ENCODE peak calls at places on chromosome 20, in four cellular contexts. One of them, this sample, is unnamed.

GRCh38 chr20:562232-562897 is 18.8 kb upstream of the CSNK2A1 start:
- DNase-seq in spleen: no peak
- DNase-seq in AG10803: no peak
- DNase-seq in BE2C: no peak
- DNase-seq in this sample: no peak

GRCh38 chr20:1811621-1812498 is 83.3 kb upstream of the SIRPA start:
- DNase-seq in AG10803: peak
- DNase-seq in spleen: no peak
- DNase-seq in BE2C: no peak
- DNase-seq in this sample: no peak

GRCh38 chr20:48758206-48758820 is 69.5 kb downstream of the PREX1 start:
- DNase-seq in spleen: peak
- DNase-seq in AG10803: no peak
- DNase-seq in BE2C: no peak
- DNase-seq in this sample: no peak

GRCh38 chr20:48636301-48636700 is 191.5 kb downstream of the PREX1 start:
- DNase-seq in spleen: peak
- DNase-seq in BE2C: no peak
- DNase-seq in AG10803: no peak
- DNase-seq in this sample: no peak

GRCh38 chr20:21521596-21522478 is 8.0 kb upstream of the NKX2-2 start:
- DNase-seq in BE2C: no peak
- DNase-seq in spleen: no peak
- DNase-seq in AG10803: no peak
- DNase-seq in this sample: no peak

GRCh38 chr20:36830791-36831691 is 44.9 kb upstream of the TLDC2 start:
- DNase-seq in AG10803: peak
- DNase-seq in BE2C: no peak
- DNase-seq in spleen: peak
- DNase-seq in this sample: peak

GRCh38 chr20:458766-459165 is 3.6 kb downstream of the TBC1D20 start:
- DNase-seq in BE2C: no peak
- DNase-seq in AG10803: no peak
- DNase-seq in spleen: no peak
- DNase-seq in this sample: no peak

GRCh38 chr20:49284818-49285217 is 7.0 kb upstream of the ZNFX1 start:
- DNase-seq in spleen: no peak
- DNase-seq in BE2C: no peak
- DNase-seq in AG10803: no peak
- DNase-seq in this sample: no peak

GRCh38 chr20:60272790-60273189 is 314.6 kb downstream of the CDH26 start:
- DNase-seq in BE2C: no peak
- DNase-seq in AG10803: no peak
- DNase-seq in spleen: no peak
- DNase-seq in this sample: no peak

GRCh38 chr20:37533154-37533715 is 5.6 kb upstream of the BLCAP start:
- DNase-seq in BE2C: no peak
- DNase-seq in spleen: no peak
- DNase-seq in AG10803: no peak
- DNase-seq in this sample: no peak

GRCh38 chr20:38937978-38938473 is 11.8 kb downstream of the FAM83D start:
- DNase-seq in AG10803: no peak
- DNase-seq in BE2C: no peak
- DNase-seq in spleen: no peak
- DNase-seq in this sample: peak

GRCh38 chr20:12111431-12112088 is 193.9 kb downstream of the BTBD3 start:
- DNase-seq in BE2C: no peak
- DNase-seq in AG10803: no peak
- DNase-seq in spleen: no peak
- DNase-seq in this sample: no peak

GRCh38 chr20:61560361-61560853 is 308.3 kb downstream of the CDH4 start:
- DNase-seq in spleen: no peak
- DNase-seq in AG10803: peak
- DNase-seq in BE2C: no peak
- DNase-seq in this sample: peak

GRCh38 chr20:36569847-36570429 is 3.5 kb upstream of the TGIF2 start:
- DNase-seq in spleen: no peak
- DNase-seq in AG10803: peak
- DNase-seq in BE2C: peak
- DNase-seq in this sample: peak

GRCh38 chr20:42549496-42549895 is 640.2 kb downstream of the PTPRT start:
- DNase-seq in AG10803: no peak
- DNase-seq in spleen: no peak
- DNase-seq in BE2C: no peak
- DNase-seq in this sample: no peak

GRCh38 chr20:37756234-37756633 is 62.4 kb downstream of the CTNNBL1 start:
- DNase-seq in BE2C: no peak
- DNase-seq in spleen: no peak
- DNase-seq in AG10803: no peak
- DNase-seq in this sample: no peak

GRCh38 chr20:16701296-16701695 is 28.5 kb upstream of the SNRPB2 start:
- DNase-seq in spleen: no peak
- DNase-seq in AG10803: peak
- DNase-seq in BE2C: peak
- DNase-seq in this sample: peak

GRCh38 chr20:46084805-46085792 is 4.7 kb downstream of the NCOA5 start:
- DNase-seq in spleen: no peak
- DNase-seq in BE2C: peak
- DNase-seq in AG10803: peak
- DNase-seq in this sample: peak

GRCh38 chr20:41249371-41249770 is 68.2 kb downstream of the ZHX3 start:
- DNase-seq in AG10803: peak
- DNase-seq in spleen: no peak
- DNase-seq in BE2C: no peak
- DNase-seq in this sample: peak

GRCh38 chr20:34689486-34689885 is 12.6 kb upstream of the PIGU start:
- DNase-seq in BE2C: no peak
- DNase-seq in spleen: no peak
- DNase-seq in AG10803: no peak
- DNase-seq in this sample: peak

GRCh38 chr20:49037962-49038387 is 8.1 kb upstream of the CSE1L start:
- DNase-seq in BE2C: no peak
- DNase-seq in AG10803: no peak
- DNase-seq in spleen: no peak
- DNase-seq in this sample: peak

GRCh38 chr20:45934046-45934586 is 367 bp upstream of the PCIF1 start:
- DNase-seq in AG10803: no peak
- DNase-seq in BE2C: peak
- DNase-seq in spleen: peak
- DNase-seq in this sample: peak

GRCh38 chr20:31708839-31709534 is 13.7 kb downstream of the BCL2L1 start:
- DNase-seq in BE2C: no peak
- DNase-seq in spleen: peak
- DNase-seq in AG10803: no peak
- DNase-seq in this sample: no peak

GRCh38 chr20:1291191-1291741 is 25.2 kb downstream of the SNPH start:
- DNase-seq in BE2C: no peak
- DNase-seq in AG10803: peak
- DNase-seq in spleen: no peak
- DNase-seq in this sample: peak

GRCh38 chr20:12171927-12172581 is 254.4 kb downstream of the BTBD3 start:
- DNase-seq in AG10803: peak
- DNase-seq in BE2C: no peak
- DNase-seq in spleen: no peak
- DNase-seq in this sample: peak

GRCh38 chr20:48718914-48719578 is 108.8 kb downstream of the PREX1 start:
- DNase-seq in BE2C: no peak
- DNase-seq in AG10803: no peak
- DNase-seq in spleen: peak
- DNase-seq in this sample: no peak

GRCh38 chr20:52667358-52667757 is 304.8 kb upstream of the TSHZ2 start:
- DNase-seq in BE2C: no peak
- DNase-seq in spleen: no peak
- DNase-seq in AG10803: no peak
- DNase-seq in this sample: no peak

GRCh38 chr20:24639167-24639548 is 169.7 kb downstream of the SYNDIG1 start:
- DNase-seq in BE2C: no peak
- DNase-seq in spleen: no peak
- DNase-seq in AG10803: no peak
- DNase-seq in this sample: no peak

GRCh38 chr20:24636626-24637025 is 167.2 kb downstream of the SYNDIG1 start:
- DNase-seq in BE2C: no peak
- DNase-seq in AG10803: no peak
- DNase-seq in spleen: no peak
- DNase-seq in this sample: no peak

GRCh38 chr20:24637941-24638340 is 168.5 kb downstream of the SYNDIG1 start:
- DNase-seq in AG10803: no peak
- DNase-seq in BE2C: no peak
- DNase-seq in spleen: no peak
- DNase-seq in this sample: no peak

GRCh38 chr20:24640276-24640675 is 170.8 kb downstream of the SYNDIG1 start:
- DNase-seq in AG10803: no peak
- DNase-seq in BE2C: no peak
- DNase-seq in spleen: no peak
- DNase-seq in this sample: no peak

GRCh38 chr20:24638546-24639166 is 169.2 kb downstream of the SYNDIG1 start:
- DNase-seq in spleen: no peak
- DNase-seq in BE2C: no peak
- DNase-seq in AG10803: no peak
- DNase-seq in this sample: no peak
- H3K4me3 ChIP-seq in spleen: no peak
- H3K4me3 ChIP-seq in BE2C: no peak
- H3K4me3 ChIP-seq in AG10803: no peak
- H3K4me3 ChIP-seq in this sample: no peak

DNA sequence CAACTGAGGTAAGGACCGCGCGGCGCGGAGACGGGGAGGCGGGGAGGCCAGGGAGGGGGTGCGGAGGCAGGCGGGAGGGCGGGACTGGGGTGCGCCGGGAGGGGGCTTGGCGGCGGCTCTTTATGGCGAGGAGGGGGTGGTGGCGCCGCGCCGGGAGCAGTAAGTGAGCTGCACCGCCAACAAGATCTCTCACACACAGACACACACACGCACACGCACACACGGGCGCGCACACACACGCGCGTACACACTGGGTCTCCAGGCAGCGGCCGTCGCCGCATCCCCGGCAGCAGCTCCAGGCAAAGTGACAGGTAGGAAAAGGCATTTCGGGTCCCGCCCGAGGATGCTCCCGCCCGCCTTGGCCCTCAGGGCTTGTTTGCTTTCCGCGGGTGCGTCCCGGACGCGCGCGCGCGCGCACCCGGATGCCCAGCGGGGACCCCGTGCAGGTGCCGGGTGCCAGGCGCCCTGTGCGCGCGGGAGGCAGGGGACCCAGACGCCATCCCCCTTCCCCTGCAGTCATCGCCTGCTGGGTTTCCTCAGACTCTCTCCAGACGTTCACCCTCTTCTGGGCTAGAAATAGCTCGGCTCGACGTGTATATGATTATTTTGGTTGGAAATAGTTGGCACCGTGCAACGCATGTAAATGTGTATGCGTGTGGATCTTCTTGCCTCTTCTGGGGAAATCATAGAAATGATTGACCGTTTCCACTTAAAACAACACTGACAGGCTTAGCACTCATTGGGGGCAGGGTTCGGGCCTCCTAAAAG is at the start of gene PLCB4:
- DNase-seq in BE2C: peak
- DNase-seq in spleen: no peak
- DNase-seq in AG10803: peak
- DNase-seq in this sample: peak
- H3K4me3 ChIP-seq in BE2C: peak
- H3K4me3 ChIP-seq in spleen: peak
- H3K4me3 ChIP-seq in AG10803: peak
- H3K4me3 ChIP-seq in this sample: peak

DNA sequence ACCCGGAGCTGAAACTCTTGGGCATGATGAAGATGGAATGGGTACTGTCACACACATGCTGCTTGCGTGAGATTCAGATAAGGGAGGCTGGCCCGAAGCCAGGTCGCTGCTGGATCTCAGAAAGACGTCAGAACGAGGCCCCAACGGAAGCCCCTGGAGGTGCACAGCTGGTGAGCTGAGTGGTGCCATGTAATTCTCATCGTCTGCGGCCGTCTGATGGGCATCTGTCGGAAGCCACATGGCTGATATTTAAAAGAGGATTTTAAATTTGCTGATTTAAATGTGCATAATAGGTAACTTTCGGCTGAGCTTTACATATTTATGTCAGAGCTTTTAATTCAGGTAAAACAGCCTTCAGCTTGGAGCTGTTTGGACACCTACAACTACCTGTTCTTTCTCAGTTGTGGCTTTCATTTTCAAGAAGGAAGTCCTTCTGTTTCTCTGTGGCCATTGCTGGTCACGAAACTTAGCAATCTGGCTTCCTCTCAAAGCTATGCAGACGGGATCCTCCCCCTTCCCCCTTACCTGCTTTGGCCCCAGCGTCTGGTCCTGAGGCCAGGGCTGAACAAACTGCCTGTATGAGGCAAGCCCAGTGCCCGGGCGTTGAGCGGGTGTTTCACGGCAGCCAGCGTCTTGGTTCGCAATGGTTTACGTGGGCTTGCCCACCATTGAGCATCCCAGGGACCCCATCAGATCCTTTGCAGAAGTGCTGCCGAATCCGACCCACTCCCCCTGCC is 9.2 kb downstream of the SLCO4A1 start:
- DNase-seq in AG10803: peak
- DNase-seq in spleen: peak
- DNase-seq in BE2C: peak
- DNase-seq in this sample: no peak
- H3K4me3 ChIP-seq in AG10803: no peak
- H3K4me3 ChIP-seq in spleen: peak
- H3K4me3 ChIP-seq in BE2C: peak
- H3K4me3 ChIP-seq in this sample: no peak

GRCh38 chr20:44389871-44390270 is 34.4 kb downstream of the HNF4A start:
- DNase-seq in AG10803: no peak
- DNase-seq in spleen: no peak
- DNase-seq in BE2C: no peak
- DNase-seq in this sample: no peak

GRCh38 chr20:44384423-44385027 is 29.0 kb downstream of the HNF4A start:
- DNase-seq in BE2C: peak
- DNase-seq in AG10803: peak
- DNase-seq in spleen: peak
- DNase-seq in this sample: peak

GRCh38 chr20:44390280-44390679 is 34.8 kb downstream of the HNF4A start:
- DNase-seq in AG10803: no peak
- DNase-seq in spleen: no peak
- DNase-seq in BE2C: no peak
- DNase-seq in this sample: no peak

GRCh38 chr20:44392088-44392775 is 36.7 kb downstream of the HNF4A start:
- DNase-seq in spleen: no peak
- DNase-seq in BE2C: no peak
- DNase-seq in AG10803: no peak
- DNase-seq in this sample: no peak

DNA sequence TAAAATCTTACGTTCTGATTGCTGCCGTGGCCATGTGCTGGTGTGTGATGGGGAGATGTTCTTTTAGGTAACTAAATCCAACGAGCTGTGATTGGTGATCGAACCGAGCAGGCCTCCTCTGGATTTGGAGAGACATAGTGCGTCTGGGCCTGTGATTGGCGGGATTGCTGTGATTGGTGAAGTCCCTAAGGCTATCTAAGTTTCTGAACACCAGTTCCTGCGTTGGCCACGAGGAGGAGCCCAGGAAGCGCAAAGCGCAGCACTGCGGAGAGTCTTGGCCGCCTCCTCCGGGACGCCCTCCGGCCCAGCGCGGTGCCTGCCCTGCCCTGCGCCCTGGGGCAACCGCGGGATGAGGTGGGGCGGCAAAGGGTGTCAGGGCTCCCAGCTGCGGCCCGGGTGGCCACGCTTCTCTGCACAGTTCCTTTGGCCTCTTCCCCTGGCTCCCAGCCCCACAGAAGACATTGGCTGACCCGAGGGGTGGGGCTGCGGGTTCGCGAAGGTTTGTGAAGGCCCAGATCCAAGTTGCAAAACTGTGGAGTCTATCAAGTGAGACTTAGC is 33.0 kb downstream of the HNF4A start:
- DNase-seq in spleen: peak
- DNase-seq in BE2C: peak
- DNase-seq in AG10803: peak
- DNase-seq in this sample: peak
- H3K4me3 ChIP-seq in spleen: no peak
- H3K4me3 ChIP-seq in BE2C: no peak
- H3K4me3 ChIP-seq in AG10803: no peak
- H3K4me3 ChIP-seq in this sample: no peak

This sample was measured in cardiac fibroblast.